ENCODE peak calls at places on chromosome 5, in six cellular contexts. H is stromal cell of bone marrow, I is caudate nucleus, P is naive B cell, G is nucleus accumbens, S is RKO. J is an unnamed sample.

GRCh38 chr5:149153751-149154610 is 12.7 kb downstream of the ABLIM3 start:
- DNase-seq in P (no peak), G (no peak), S (no peak), H (peak; percentile 51), I (peak; percentile 9), J (no peak)

GRCh38 chr5:176406436-176407052 is 9.8 kb downstream of the CLTB start:
- DNase-seq in S (no peak), I (no peak), G (no peak), H (no peak), P (no peak), J (no peak)

GRCh38 chr5:131430794-131431193 is 166.9 kb downstream of the CDC42SE2 start:
- DNase-seq in P (no peak), G (no peak), I (no peak), H (peak; percentile 3), S (no peak), J (no peak)

GRCh38 chr5:45680950-45681349 is 15.2 kb downstream of the HCN1 start:
- DNase-seq in H (no peak), I (no peak), S (no peak), G (no peak), P (no peak), J (no peak)

GRCh38 chr5:99081711-99082110 is 152.9 kb upstream of the CHD1 start:
- DNase-seq in G (no peak), I (no peak), H (no peak), P (no peak), S (no peak), J (no peak)

GRCh38 chr5:16544607-16545374 is 72.0 kb downstream of the RETREG1 start:
- DNase-seq in S (no peak), G (no peak), I (no peak), P (no peak), H (no peak), J (no peak)

GRCh38 chr5:4630031-4630430 is 510.1 kb upstream of the ADAMTS16 start:
- DNase-seq in S (no peak), H (no peak), G (no peak), I (no peak), P (no peak), J (no peak)

GRCh38 chr5:143025971-143026370 is 255.8 kb downstream of the ARHGAP26 start:
- DNase-seq in P (no peak), S (no peak), I (no peak), G (no peak), H (no peak), J (no peak)

GRCh38 chr5:133565993-133566392 is 46.3 kb downstream of the FSTL4 start:
- DNase-seq in H (no peak), G (no peak), S (peak; percentile 57), I (no peak), P (no peak), J (peak; percentile 57)

GRCh38 chr5:159451197-159452052 is 121.1 kb upstream of the IL12B start:
- DNase-seq in H (peak; percentile 96), I (no peak), P (no peak), G (no peak), S (peak; percentile 73), J (peak; percentile 93)

GRCh38 chr5:157670662-157671591 is at the start of gene C5orf52:
- DNase-seq in I (peak; percentile 34), G (no peak), S (no peak), P (peak; percentile 25), H (no peak), J (peak; percentile 39)

GRCh38 chr5:5658226-5658625 is 235.7 kb downstream of the ICE1 start:
- DNase-seq in S (peak; percentile 14), H (peak; percentile 83), G (no peak), I (no peak), P (no peak), J (peak; percentile 34)

GRCh38 chr5:135695656-135696055 is 116.9 kb upstream of the CXCL14 start:
- DNase-seq in H (no peak), G (no peak), P (no peak), I (no peak), S (no peak), J (no peak)